ENCODE peak calls at places on chromosomes 5 and 9, in seven cellular contexts. D is IMR-90, Y is H9, S is mesenchymal stem cell, J is H1, O is mesendoderm, B is trophoblast cell. Q is an unnamed sample.
A peak's percentile ranks its signal among the peaks of the same experiment; 100 is the strongest.

GRCh38 chr9:93093449-93094293 is 2.3 kb upstream of the CARD19 start:
- DNase-seq in D (no peak), Y (no peak), S (no peak), J (no peak), O (no peak), B (no peak), Q (no peak)

GRCh38 chr9:19085295-19085694 is 17.4 kb downstream of the HAUS6 start:
- DNase-seq in D (no peak), Y (no peak), S (peak; percentile 10), J (no peak), O (peak; percentile 59), B (no peak), Q (no peak)

GRCh38 chr9:2602704-2603116 is 18.9 kb upstream of the VLDLR start:
- DNase-seq in D (peak; percentile 23), Y (no peak), S (no peak), J (no peak), O (no peak), B (peak; percentile 26), Q (no peak)

GRCh38 chr9:87662808-87663528 is 63.0 kb upstream of the CTSL start:
- DNase-seq in D (peak; percentile 44), Y (peak; percentile 93), S (peak; percentile 62), J (peak; percentile 96), O (peak; percentile 94), B (peak; percentile 39), Q (peak; percentile 49)

GRCh38 chr5:151708126-151708525 is 21.4 kb upstream of the SPARC start:
- DNase-seq in D (no peak), Y (no peak), S (peak; percentile 37), J (no peak), O (no peak), B (no peak), Q (no peak)

GRCh38 chr5:72302171-72302570 is 17.9 kb downstream of the MRPS27 start:
- DNase-seq in D (no peak), Y (peak; percentile 68), S (no peak), J (no peak), O (peak; percentile 98), B (no peak), Q (peak; percentile 57)

GRCh38 chr5:21168557-21168956 is 1180.6 kb upstream of the CDH18 start:
- DNase-seq in D (no peak), Y (no peak), S (no peak), J (no peak), O (no peak), B (no peak), Q (no peak)

GRCh38 chr5:9686211-9686610 is 56.1 kb upstream of the TAS2R1 start:
- DNase-seq in D (peak; percentile 83), Y (no peak), S (peak; percentile 71), J (no peak), O (no peak), B (peak; percentile 7), Q (no peak)

GRCh38 chr9:119453490-119453911 is 84.3 kb upstream of the BRINP1 start:
- DNase-seq in D (no peak), Y (no peak), S (no peak), J (no peak), O (no peak), B (no peak), Q (no peak)

GRCh38 chr9:99954108-99954507 is 47.7 kb downstream of the STX17 start:
- DNase-seq in D (no peak), Y (no peak), S (no peak), J (no peak), O (no peak), B (no peak), Q (no peak)

GRCh38 chr9:79166005-79166404 is 405.8 kb upstream of the TLE4 start:
- DNase-seq in D (peak; percentile 20), Y (no peak), S (peak; percentile 76), J (no peak), O (no peak), B (peak; percentile 38), Q (no peak)

GRCh38 chr9:131739192-131739961 is 499 bp downstream of the RAPGEF1 start:
- DNase-seq in D (no peak), Y (no peak), S (no peak), J (peak; percentile 71), O (peak; percentile 51), B (no peak), Q (peak; percentile 14)

GRCh38 chr5:39132128-39132447 is 57.9 kb upstream of the RICTOR start:
- DNase-seq in D (no peak), Y (no peak), S (no peak), J (no peak), O (no peak), B (no peak), Q (no peak)

GRCh38 chr9:78239506-78239905 is 3.6 kb downstream of the CEP78 start:
- DNase-seq in D (no peak), Y (no peak), S (no peak), J (no peak), O (peak; percentile 21), B (peak; percentile 19), Q (no peak)

GRCh38 chr9:14198544-14199510 is 115.1 kb downstream of the NFIB start:
- DNase-seq in D (no peak), Y (no peak), S (no peak), J (no peak), O (no peak), B (no peak), Q (no peak)

GRCh38 chr9:2228132-2228531 is 213.0 kb downstream of the SMARCA2 start:
- DNase-seq in D (no peak), Y (peak; percentile 71), S (no peak), J (peak; percentile 85), O (peak; percentile 79), B (no peak), Q (peak; percentile 17)

GRCh38 chr5:150644058-150644457 is 3.6 kb downstream of the SYNPO start:
- DNase-seq in D (no peak), Y (no peak), S (no peak), J (no peak), O (peak; percentile 94), B (peak; percentile 46), Q (no peak)

DNA sequence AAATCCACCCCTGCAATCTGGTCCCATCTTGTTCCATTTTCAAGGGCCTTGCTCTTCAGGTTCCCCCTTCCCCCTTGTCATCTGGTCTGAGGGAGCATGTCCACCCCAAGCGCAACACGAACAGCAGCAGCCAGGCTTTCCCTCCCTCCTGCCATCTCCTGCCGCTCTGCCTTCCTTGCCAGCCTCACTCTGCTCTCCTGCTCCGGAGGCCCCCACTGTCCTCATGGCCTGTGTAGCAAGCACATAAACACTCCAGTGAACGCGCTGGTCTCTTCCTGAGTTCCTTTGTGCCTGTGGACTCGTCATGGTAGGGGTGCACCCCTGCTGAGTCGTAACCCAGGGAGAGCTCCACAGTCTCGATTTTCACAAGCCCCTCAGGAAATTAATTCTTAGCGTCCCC is 29.9 kb downstream of the TENT4A start:
- DNase-seq in D (no peak), Y (no peak), S (no peak), J (no peak), O (no peak), B (no peak), Q (no peak)
- H3K4ac ChIP-seq in D (no peak overlapping the region), Y (no peak overlapping the region), S (no peak overlapping the region), J (no peak overlapping the region), O (no peak overlapping the region), B (no peak overlapping the region), Q (no peak overlapping the region)

GRCh38 chr5:95390812-95391492 is at the start of gene FAM81B:
- DNase-seq in D (peak; percentile 5), Y (no peak), S (peak; percentile 8), J (no peak), O (peak; percentile 71), B (peak; percentile 22), Q (no peak)
- H3K4ac ChIP-seq in D (no peak within 1 kb of the TSS), Y (no peak within 1 kb of the TSS), S (no peak within 1 kb of the TSS), J (no peak within 1 kb of the TSS), O (no peak within 1 kb of the TSS), B (no peak within 1 kb of the TSS), Q (no peak within 1 kb of the TSS)

GRCh38 chr9:110337727-110338522 is at the start of gene TXNDC8:
- DNase-seq in D (peak; percentile 74), Y (no peak), S (no peak), J (no peak), O (no peak), B (no peak), Q (no peak)

GRCh38 chr9:110340306-110340705 is 2.6 kb upstream of the TXNDC8 start:
- DNase-seq in D (no peak), Y (peak; percentile 30), S (no peak), J (no peak), O (peak; percentile 57), B (no peak), Q (no peak)

GRCh38 chr9:110346325-110346724 is 8.7 kb upstream of the TXNDC8 start:
- DNase-seq in D (no peak), Y (no peak), S (no peak), J (no peak), O (no peak), B (no peak), Q (no peak)

DNA sequence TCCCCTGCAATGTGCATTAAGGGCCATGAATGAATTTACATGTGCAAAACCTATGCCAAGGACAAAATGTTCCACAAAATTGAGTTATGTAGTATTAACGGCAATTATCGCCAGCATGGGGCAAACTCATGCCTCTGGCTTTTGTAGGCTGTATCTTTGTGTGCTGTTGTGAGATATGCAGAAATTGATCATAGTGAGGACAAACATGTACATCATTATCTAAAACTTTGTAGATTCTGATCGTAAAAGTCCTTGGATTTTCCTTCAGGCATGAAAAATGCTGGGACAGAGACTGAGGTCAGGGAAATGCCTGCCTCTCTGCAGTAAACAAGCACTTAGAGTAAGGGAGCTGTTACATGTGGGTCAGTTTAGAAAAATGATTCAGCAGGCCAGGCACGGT is 5.9 kb upstream of the TXNDC8 start:
- DNase-seq in D (no peak), Y (no peak), S (no peak), J (no peak), O (no peak), B (peak; percentile 12), Q (no peak)
- H3K4ac ChIP-seq in D (no peak overlapping the region), Y (no peak overlapping the region), S (no peak overlapping the region), J (no peak overlapping the region), O (no peak overlapping the region), B (no peak overlapping the region), Q (no peak overlapping the region)

GRCh38 chr5:79837707-79838620 is 148.3 kb downstream of the CMYA5 start:
- DNase-seq in D (no peak), Y (no peak), S (no peak), J (peak; percentile 28), O (no peak), B (no peak), Q (no peak)

GRCh38 chr5:79834420-79835219 is 145.0 kb downstream of the CMYA5 start:
- DNase-seq in D (no peak), Y (no peak), S (no peak), J (peak; percentile 38), O (no peak), B (no peak), Q (no peak)

GRCh38 chr5:79832911-79833310 is 143.3 kb downstream of the CMYA5 start:
- DNase-seq in D (no peak), Y (no peak), S (no peak), J (no peak), O (no peak), B (no peak), Q (no peak)

GRCh38 chr5:79831910-79832309 is 142.3 kb downstream of the CMYA5 start:
- DNase-seq in D (no peak), Y (no peak), S (no peak), J (no peak), O (no peak), B (no peak), Q (no peak)

DNA sequence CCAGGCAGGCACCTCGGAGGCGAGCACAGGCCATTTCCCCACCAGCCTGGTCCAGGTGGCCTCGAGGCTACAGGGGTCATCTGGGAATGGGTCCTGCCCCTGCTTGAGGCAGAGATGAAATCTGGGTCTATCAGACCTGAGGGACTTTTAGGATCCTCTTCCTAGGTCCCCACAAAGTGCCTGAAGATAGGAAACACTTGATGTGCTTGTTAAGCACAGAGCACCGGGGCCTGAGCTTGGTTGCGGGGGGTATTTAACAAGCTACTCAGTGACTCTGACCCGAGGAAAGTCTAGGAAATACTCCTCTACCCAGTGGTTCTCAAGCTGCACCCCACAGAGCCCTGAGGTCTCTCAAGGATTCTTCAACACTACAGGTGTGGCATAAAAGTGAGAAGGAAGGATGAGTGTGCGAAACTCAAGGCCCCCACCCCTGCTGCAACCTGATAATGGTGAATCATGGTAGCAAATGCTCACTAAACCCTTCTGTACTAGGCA is 145.6 kb downstream of the CMYA5 start:
- DNase-seq in D (no peak), Y (no peak), S (no peak), J (peak; percentile 28), O (no peak), B (no peak), Q (no peak)
- H3K4ac ChIP-seq in D (no peak overlapping the region), Y (no peak overlapping the region), S (no peak overlapping the region), J (no peak overlapping the region), O (no peak overlapping the region), B (no peak overlapping the region), Q (no peak overlapping the region)